ENCODE peak calls at places on chromosome 5, in seven cellular contexts. U is fibroblast of mammary gland, H is psoas muscle, F is astrocyte, Z is ascending aorta, P is heart right ventricle, I is astrocyte of the spinal cord. G is an unnamed sample.

GRCh38 chr5:149237662-149238061 is 34.0 kb upstream of the AFAP1L1 start:
- DNase-seq in P (no peak), I (no peak), U (no peak), H (no peak), F (no peak), Z (no peak), G (no peak)

GRCh38 chr5:1183424-1184162 is 17.8 kb upstream of the SLC6A19 start:
- DNase-seq in Z (no peak), P (no peak), U (no peak), H (peak; percentile 12), F (no peak), I (no peak), G (no peak)

GRCh38 chr5:10745133-10745532 is 15.9 kb downstream of the DAP start:
- DNase-seq in I (no peak), H (no peak), P (no peak), Z (no peak), U (peak; percentile 31), F (no peak), G (no peak)

GRCh38 chr5:145463634-145464033 is 371.5 kb downstream of the PRELID2 start:
- DNase-seq in P (no peak), U (peak; percentile 47), H (no peak), F (no peak), Z (no peak), I (no peak), G (no peak)

GRCh38 chr5:128426090-128426534 is 111.9 kb downstream of the FBN2 start:
- DNase-seq in P (no peak), H (no peak), U (no peak), Z (no peak), I (peak; percentile 55), F (peak; percentile 88), G (no peak)

GRCh38 chr5:176201811-176202210 is 36.4 kb upstream of the SIMC1 start:
- DNase-seq in U (no peak), P (no peak), H (no peak), I (no peak), F (no peak), Z (no peak), G (no peak)

GRCh38 chr5:31987985-31988710 is 186.0 kb downstream of the GOLPH3 start:
- DNase-seq in H (no peak), F (peak; percentile 97), Z (no peak), I (peak; percentile 95), U (peak; percentile 96), P (no peak), G (no peak)

GRCh38 chr5:98999631-99000030 is 70.8 kb upstream of the CHD1 start:
- DNase-seq in Z (no peak), I (no peak), U (peak; percentile 26), H (no peak), F (no peak), P (no peak), G (no peak)

GRCh38 chr5:75603421-75603820 is 7.8 kb upstream of the ANKDD1B start:
- DNase-seq in U (no peak), Z (no peak), F (peak; percentile 85), I (no peak), P (no peak), H (no peak), G (no peak)

GRCh38 chr5:78903936-78904335 is 81.2 kb downstream of the ARSB start:
- DNase-seq in I (peak; percentile 58), P (no peak), F (peak; percentile 63), H (no peak), Z (no peak), U (peak; percentile 48), G (no peak)

GRCh38 chr5:78907255-78907886 is 77.7 kb downstream of the ARSB start:
- DNase-seq in H (peak; percentile 43), I (peak; percentile 98), Z (peak; percentile 73), P (no peak), F (peak; percentile 99), U (peak; percentile 93), G (no peak)

GRCh38 chr5:78912085-78912771 is 72.9 kb downstream of the ARSB start:
- DNase-seq in I (peak; percentile 53), P (no peak), U (peak; percentile 38), H (no peak), Z (no peak), F (peak; percentile 50), G (no peak)

GRCh38 chr5:78905084-78905938 is 79.8 kb downstream of the ARSB start:
- DNase-seq in H (no peak), U (peak; percentile 63), F (peak; percentile 31), Z (no peak), I (peak; percentile 28), P (no peak), G (no peak)

DNA sequence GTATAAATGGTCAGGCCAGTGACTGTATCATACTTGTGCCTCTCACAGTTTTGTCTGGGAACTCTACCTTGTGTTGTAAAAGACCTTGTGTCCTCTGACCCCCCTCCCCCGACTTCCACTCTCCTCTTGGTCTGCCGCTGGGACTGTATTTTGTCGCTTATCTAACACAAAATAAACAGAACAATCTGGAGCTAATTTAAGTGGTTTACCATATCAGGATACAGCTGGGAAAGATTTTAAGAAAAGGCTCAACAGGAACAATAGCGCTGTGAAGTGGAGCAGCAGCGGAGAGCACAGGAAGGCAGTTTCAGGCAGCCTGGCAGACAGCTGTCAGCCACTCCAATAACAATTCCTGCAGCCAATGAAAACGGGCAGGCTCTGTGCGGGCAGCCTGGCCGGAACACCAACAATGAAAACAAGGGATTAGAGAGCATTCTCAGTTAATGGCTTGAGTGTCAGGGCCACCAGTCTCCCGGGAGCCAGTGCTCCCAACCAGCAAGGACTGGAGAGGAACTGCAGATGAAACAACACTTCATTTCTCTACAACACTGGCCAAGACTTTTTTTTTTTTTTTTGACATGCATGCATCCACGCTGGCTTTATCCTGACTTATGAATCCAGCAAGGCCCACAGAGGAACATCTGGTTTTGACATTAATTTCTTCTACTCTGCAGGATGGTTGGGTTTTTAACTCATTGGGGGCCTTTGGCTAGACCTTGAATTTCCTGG is 76.8 kb downstream of the ARSB start:
- DNase-seq in H (peak; percentile 44), P (peak; percentile 60), Z (peak; percentile 67), I (peak; percentile 88), U (peak; percentile 57), F (peak; percentile 88), G (no peak)
- H3K4me3 ChIP-seq in H (peak overlapping the region; percentile 44), P (peak overlapping the region; percentile 36), Z (peak overlapping the region; percentile 32), I (peak overlapping the region; percentile 3), U (peak overlapping the region; percentile 30), F (peak overlapping the region; percentile 27), G (peak overlapping the region; percentile 38)

GRCh38 chr5:2748180-2748840 is 3.2 kb downstream of the IRX2 start:
- DNase-seq in I (no peak), U (no peak), H (no peak), F (no peak), Z (no peak), P (no peak), G (no peak)

GRCh38 chr5:2747372-2748179 is 3.9 kb downstream of the IRX2 start:
- DNase-seq in I (peak; percentile 36), U (no peak), Z (no peak), F (peak; percentile 60), H (no peak), P (no peak), G (no peak)

GRCh38 chr5:2749514-2750025 is 1.9 kb downstream of the IRX2 start:
- DNase-seq in F (no peak), U (no peak), H (no peak), Z (no peak), I (peak; percentile 45), P (no peak), G (no peak)

GRCh38 chr5:2750026-2750757 is 1.3 kb downstream of the IRX2 start:
- DNase-seq in I (peak; percentile 43), F (no peak), U (no peak), Z (no peak), P (no peak), H (no peak), G (no peak)

GRCh38 chr5:2748841-2749513 is 2.5 kb downstream of the IRX2 start:
- DNase-seq in U (no peak), I (peak; percentile 26), P (no peak), H (no peak), Z (no peak), F (no peak), G (no peak)
- H3K4me3 ChIP-seq in U (peak overlapping the region; percentile 62), I (peak overlapping the region; percentile 57), P (no peak overlapping the region), H (no peak overlapping the region), Z (no peak overlapping the region), F (peak overlapping the region; percentile 77), G (peak overlapping the region; percentile 98)

DNA sequence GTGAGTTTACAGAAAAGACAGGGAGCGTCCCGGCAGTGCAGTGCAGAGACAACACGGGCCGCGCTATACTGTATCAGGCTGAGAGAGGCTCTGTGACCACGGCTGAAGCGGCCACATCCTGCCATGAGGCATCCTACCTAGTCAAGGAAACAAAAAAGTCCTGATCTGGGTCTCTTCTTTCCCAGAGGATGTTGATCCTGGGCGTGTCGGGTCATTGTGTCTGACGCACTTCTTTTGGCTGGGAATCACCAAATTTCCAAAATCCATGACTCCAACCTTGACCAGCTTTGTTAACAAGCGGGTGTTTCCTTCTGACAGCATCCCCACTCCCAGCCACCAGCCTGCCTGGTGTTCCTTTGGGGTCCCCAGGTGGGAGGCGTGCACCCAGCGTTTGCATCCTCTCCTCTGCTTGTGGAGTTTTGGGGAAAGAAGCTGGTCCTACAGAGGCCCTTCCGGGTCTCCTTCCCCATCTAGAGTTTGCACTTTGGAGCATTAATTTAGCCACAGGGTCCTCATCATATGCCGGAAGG is 91.4 kb upstream of the RAI14 start:
- DNase-seq in I (peak; percentile 12), H (peak; percentile 15), Z (no peak), P (no peak), U (peak; percentile 80), F (peak; percentile 68), G (no peak)
- H3K4me3 ChIP-seq in I (no peak overlapping the region), H (no peak overlapping the region), Z (no peak overlapping the region), P (peak overlapping the region; percentile 14), U (no peak overlapping the region), F (no peak overlapping the region), G (no peak overlapping the region)

GRCh38 chr5:58457040-58457439 is 2.8 kb downstream of the PLK2 start:
- DNase-seq in I (peak; percentile 23), P (no peak), U (no peak), Z (no peak), H (no peak), F (no peak), G (no peak)

GRCh38 chr5:58456486-58456885 is 3.4 kb downstream of the PLK2 start:
- DNase-seq in I (peak; percentile 23), U (no peak), P (no peak), H (no peak), Z (no peak), F (no peak), G (no peak)

GRCh38 chr5:58455066-58455465 is 4.8 kb downstream of the PLK2 start:
- DNase-seq in U (peak; percentile 73), F (peak; percentile 77), H (no peak), P (no peak), I (no peak), Z (no peak), G (no peak)

GRCh38 chr5:58455495-58455894 is 4.4 kb downstream of the PLK2 start:
- DNase-seq in F (no peak), U (no peak), P (no peak), I (no peak), H (no peak), Z (no peak), G (no peak)

GRCh38 chr5:58455966-58456365 is 3.9 kb downstream of the PLK2 start:
- DNase-seq in P (no peak), H (no peak), Z (no peak), I (peak; percentile 18), U (no peak), F (peak; percentile 67), G (no peak)
- H3K4me3 ChIP-seq in P (peak overlapping the region; percentile 88), H (peak overlapping the region; percentile 86), Z (peak overlapping the region; percentile 13), I (peak overlapping the region; percentile 90), U (no peak overlapping the region), F (peak overlapping the region; percentile 97), G (peak overlapping the region; percentile 93)

DNA sequence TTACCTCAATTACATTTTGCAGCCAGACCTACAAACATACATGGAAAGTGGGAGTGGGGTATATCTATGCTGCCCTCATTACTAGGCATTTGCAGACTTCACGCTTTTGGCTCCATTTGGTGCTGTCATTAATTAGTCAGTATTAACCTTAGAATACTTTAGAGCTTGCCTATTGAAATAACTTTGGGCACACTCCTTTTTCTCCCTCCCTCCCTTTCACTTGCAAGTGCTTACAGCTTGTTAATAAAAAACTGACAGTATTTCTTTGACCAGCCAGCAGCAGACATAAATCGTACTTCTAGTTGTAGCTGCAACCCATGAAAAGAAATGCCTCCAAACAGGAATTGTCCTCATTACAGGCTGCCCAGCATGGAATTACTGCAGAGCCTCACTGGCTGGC is 667.4 kb upstream of the ZNF608 start:
- DNase-seq in U (no peak), F (no peak), H (no peak), Z (no peak), P (no peak), I (no peak), G (no peak)
- H3K4me3 ChIP-seq in U (no peak overlapping the region), F (no peak overlapping the region), H (no peak overlapping the region), Z (no peak overlapping the region), P (no peak overlapping the region), I (no peak overlapping the region), G (no peak overlapping the region)